ENCODE peak calls at places on chromosomes 6 and 20, in seven cellular contexts. P is transverse colon, Q is Peyer's patch, V is ascending aorta, R is heart right ventricle, G is heart left ventricle, N is brain microvascular endothelial cell. H is an unnamed sample.

GRCh38 chr20:13786143-13786828 is 1.5 kb downstream of the NDUFAF5 start:
- DNase-seq in V (no peak), Q (no peak), G (no peak), P (no peak), R (no peak), N (no peak), H (no peak)

GRCh38 chr6:166026586-166027126 is 141.0 kb downstream of the TBXT start:
- DNase-seq in G (peak), N (no peak), R (peak), P (no peak), Q (no peak), V (no peak), H (peak)

GRCh38 chr20:9068896-9069663 is at the start of gene PLCB4:
- DNase-seq in V (no peak), Q (peak), N (peak), P (peak), R (peak), G (peak), H (peak)

GRCh38 chr6:139881728-139882211 is 507.3 kb upstream of the CITED2 start:
- DNase-seq in R (peak), V (no peak), P (peak), Q (peak), G (no peak), N (peak), H (peak)

GRCh38 chr6:30483677-30484279 is 5.5 kb upstream of the HLA-E start:
- DNase-seq in R (peak), Q (peak), P (no peak), V (no peak), G (no peak), N (peak), H (peak)

GRCh38 chr6:225121-225721 is 67.1 kb upstream of the DUSP22 start:
- DNase-seq in P (no peak), V (no peak), G (peak), N (no peak), R (no peak), Q (peak), H (no peak)

GRCh38 chr6:94052754-94053153 is 633.4 kb upstream of the EPHA7 start:
- DNase-seq in N (peak), Q (no peak), G (no peak), V (no peak), R (no peak), P (no peak), H (peak)

GRCh38 chr20:44970243-44970757 is 4.0 kb downstream of the STK4 start:
- DNase-seq in R (no peak), V (no peak), P (no peak), Q (no peak), G (no peak), N (no peak), H (no peak)

GRCh38 chr20:1895674-1896496 is 678 bp downstream of the SIRPA start:
- DNase-seq in Q (peak), V (no peak), G (peak), N (no peak), R (no peak), P (no peak), H (peak)

GRCh38 chr6:158330016-158330415 is 17.8 kb downstream of the TULP4 start:
- DNase-seq in P (no peak), R (no peak), Q (no peak), N (no peak), G (no peak), V (no peak), H (no peak)

GRCh38 chr6:34531580-34532201 is 24.4 kb downstream of the SPDEF start:
- DNase-seq in R (peak), G (peak), V (peak), Q (no peak), P (no peak), N (peak), H (peak)

GRCh38 chr6:151502499-151502898 is 8.7 kb downstream of the CCDC170 start:
- DNase-seq in N (no peak), Q (no peak), V (no peak), P (no peak), R (no peak), G (no peak), H (peak)

GRCh38 chr6:105429676-105430075 is 26.8 kb upstream of the PREP start:
- DNase-seq in R (no peak), N (no peak), P (no peak), V (no peak), G (no peak), Q (no peak), H (peak)

GRCh38 chr6:77650098-77650663 is 2.7 kb upstream of the MEI4 start:
- DNase-seq in Q (no peak), N (no peak), V (no peak), G (peak), R (peak), P (peak), H (no peak)

GRCh38 chr6:22737331-22737730 is 168.0 kb downstream of the HDGFL1 start:
- DNase-seq in P (peak), N (peak), Q (no peak), R (peak), V (no peak), G (peak), H (peak)

GRCh38 chr6:38755874-38756273 is 40.8 kb downstream of the DNAH8 start:
- DNase-seq in P (no peak), R (no peak), G (no peak), V (no peak), N (no peak), Q (no peak), H (no peak)

GRCh38 chr6:106973018-106973840 is 1.3 kb downstream of the CD24 start:
- DNase-seq in R (no peak), P (peak), V (no peak), N (no peak), G (no peak), Q (peak), H (no peak)

GRCh38 chr6:44917430-44917829 is 410.7 kb upstream of the RUNX2 start:
- DNase-seq in G (no peak), Q (no peak), P (no peak), N (no peak), V (no peak), R (no peak), H (no peak)

GRCh38 chr6:6346427-6346826 is 26.0 kb upstream of the F13A1 start:
- DNase-seq in Q (no peak), R (no peak), G (no peak), V (no peak), N (no peak), P (no peak), H (no peak)

GRCh38 chr6:6352772-6353171 is 32.3 kb upstream of the F13A1 start:
- DNase-seq in Q (no peak), P (no peak), R (no peak), V (no peak), N (no peak), G (no peak), H (no peak)

GRCh38 chr6:6351626-6352025 is 31.2 kb upstream of the F13A1 start:
- DNase-seq in Q (no peak), V (no peak), P (no peak), N (no peak), G (no peak), R (no peak), H (no peak)

DNA sequence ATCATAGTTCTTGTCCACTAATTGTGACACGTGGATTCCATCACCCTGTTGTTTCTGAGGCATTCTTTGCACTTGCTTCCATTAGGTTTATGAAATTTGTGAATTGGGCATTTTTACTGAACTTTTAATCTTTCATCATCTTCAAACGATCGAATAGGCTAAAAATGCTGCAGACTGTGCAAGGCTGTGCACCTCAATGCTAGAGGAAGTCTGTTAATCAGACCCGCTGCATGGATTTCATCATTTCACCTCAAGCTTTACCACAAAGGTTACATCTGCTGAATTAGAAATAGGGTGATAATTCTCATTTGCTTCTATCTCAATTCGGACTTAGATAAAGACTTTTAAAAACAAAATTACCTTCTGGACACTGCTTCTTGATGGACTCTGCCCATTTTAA is 27.8 kb upstream of the F13A1 start:
- DNase-seq in V (no peak), R (no peak), Q (no peak), G (no peak), P (no peak), N (no peak), H (no peak)
- H3K4me3 ChIP-seq in V (no peak), R (no peak), Q (no peak), G (no peak), P (no peak), N (no peak), H (no peak)

DNA sequence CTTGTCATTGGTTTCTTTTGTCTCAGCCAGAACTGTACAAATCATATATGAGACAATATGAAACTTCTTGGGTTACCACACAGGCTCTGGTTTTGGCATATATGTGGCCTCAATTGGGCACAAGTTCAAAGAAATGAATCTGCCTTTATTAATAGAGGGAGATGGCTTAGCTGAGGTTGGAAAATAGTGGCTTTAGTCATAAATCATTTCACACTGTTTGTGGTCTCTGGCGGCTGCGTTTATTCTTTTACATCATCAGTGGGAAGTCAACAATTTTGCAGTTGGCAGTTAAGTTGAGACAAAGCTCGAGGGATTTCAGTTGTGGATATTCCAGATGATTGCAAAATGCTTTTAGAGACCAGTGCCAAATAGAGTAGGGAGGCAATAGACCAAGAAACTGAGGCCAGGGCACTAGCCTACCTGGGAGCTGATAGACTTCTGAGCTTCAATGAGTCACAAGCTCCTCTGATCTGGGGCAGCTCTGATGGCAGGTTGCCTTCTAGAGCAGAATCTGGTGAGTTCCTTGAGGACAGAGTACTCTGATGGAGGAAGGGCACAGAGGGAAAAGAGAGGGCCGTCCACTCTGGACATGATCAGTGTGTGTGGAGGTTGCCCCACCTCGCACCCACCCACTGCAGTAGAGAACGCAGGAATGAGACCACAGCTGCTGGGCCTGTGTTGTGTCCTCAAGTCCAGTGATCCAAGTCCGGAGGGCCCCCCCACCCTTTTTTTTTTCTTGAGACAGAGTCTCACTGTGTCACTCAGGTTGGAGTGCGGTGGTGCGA is 73.5 kb downstream of the ARMC2 start:
- DNase-seq in V (no peak), R (no peak), N (no peak), G (no peak), P (no peak), Q (no peak), H (peak)
- TF ChIP-seq CTCF in V (no peak), R (no peak), N (no peak), G (no peak), P (no peak), Q (no peak), H (no peak)

GRCh38 chr6:41892921-41893564 is 2.1 kb downstream of the USP49 start:
- DNase-seq in G (no peak), V (no peak), Q (no peak), N (no peak), R (no peak), P (no peak), H (no peak)
- H3K4me3 ChIP-seq in G (no peak), V (no peak), Q (no peak), N (no peak), R (no peak), P (no peak), H (no peak)

DNA sequence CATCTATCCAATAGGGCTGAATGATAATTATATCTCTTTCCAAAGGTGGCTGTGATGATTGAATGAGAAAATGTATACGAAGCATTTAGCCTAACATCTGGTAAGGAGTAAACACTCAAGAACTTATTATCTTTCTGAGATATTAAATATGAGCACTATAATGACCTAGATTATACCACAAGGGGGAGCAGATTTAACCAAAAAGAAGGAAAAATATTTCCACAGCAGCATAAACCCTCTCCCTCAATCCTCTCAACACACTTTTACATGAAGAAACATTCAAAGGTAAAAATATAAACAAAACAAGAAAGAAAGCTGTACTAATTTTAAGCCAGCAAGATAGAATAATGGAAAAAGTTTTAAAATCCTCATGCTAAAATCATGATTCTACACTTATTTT is 68.4 kb downstream of the SHPRH start:
- DNase-seq in G (no peak), Q (no peak), N (no peak), P (no peak), V (no peak), R (no peak), H (peak)
- TF ChIP-seq CTCF in G (no peak), Q (peak), N (no peak), P (no peak), V (no peak), R (peak), H (peak)

DNA sequence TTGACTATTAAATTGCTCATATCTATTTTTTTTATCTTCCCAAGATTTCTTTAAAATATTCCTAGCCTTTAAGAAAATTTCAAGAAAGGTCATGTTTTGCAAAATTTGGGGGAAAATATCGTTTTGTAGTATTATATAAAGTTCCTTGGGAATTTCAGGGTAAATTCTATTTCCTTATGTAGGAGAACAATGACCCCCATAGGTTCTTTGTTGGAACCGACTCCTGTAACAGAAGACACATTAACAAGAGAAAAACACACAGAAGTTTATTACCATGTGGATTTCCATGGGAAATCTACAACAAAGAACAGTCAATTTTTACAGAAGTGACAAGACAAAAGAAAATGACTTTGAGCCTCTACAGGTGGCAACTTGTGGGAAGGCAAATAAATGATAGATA is 68.1 kb downstream of the ADGB start:
- DNase-seq in G (no peak), V (no peak), N (no peak), R (no peak), P (no peak), Q (no peak), H (no peak)
- H3K4me3 ChIP-seq in G (no peak), V (no peak), N (no peak), R (no peak), P (no peak), Q (no peak), H (no peak)

GRCh38 chr6:156943167-156943566 is 166.0 kb downstream of the ARID1B start:
- DNase-seq in P (no peak), R (no peak), N (no peak), Q (no peak), G (no peak), V (no peak), H (peak)
- TF ChIP-seq CTCF in P (no peak), R (no peak), N (peak), Q (peak), G (no peak), V (no peak), H (no peak)

GRCh38 chr20:62312662-62312977 is 9.8 kb downstream of the ADRM1 start:
- DNase-seq in R (no peak), N (no peak), P (no peak), Q (no peak), V (no peak), G (no peak), H (no peak)
- H3K4me3 ChIP-seq in R (no peak), N (no peak), P (no peak), Q (no peak), V (no peak), G (no peak), H (no peak)

DNA sequence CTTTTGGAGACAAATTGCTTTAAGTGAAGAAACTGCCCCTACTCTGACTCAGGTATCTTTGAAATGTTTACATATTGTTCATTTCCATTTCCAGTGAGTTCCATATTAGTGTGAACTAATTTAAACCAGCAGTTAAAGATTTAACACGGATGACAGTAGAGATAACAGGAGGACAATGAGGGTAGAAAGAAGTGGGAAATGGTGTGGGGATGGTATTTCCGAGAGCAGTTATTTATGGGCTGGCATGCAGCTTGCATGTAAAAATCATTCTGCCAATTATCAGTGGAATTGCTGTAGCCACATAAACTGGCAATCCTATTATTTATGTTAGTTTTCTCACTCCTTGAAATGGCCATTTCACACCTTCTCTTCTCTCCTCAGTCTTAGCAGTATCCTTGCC is 8.6 kb upstream of the ADGRF5 start:
- DNase-seq in G (no peak), N (no peak), V (no peak), P (no peak), R (no peak), Q (no peak), H (no peak)
- TF ChIP-seq CTCF in G (no peak), N (no peak), V (no peak), P (no peak), R (no peak), Q (no peak), H (no peak)

DNA sequence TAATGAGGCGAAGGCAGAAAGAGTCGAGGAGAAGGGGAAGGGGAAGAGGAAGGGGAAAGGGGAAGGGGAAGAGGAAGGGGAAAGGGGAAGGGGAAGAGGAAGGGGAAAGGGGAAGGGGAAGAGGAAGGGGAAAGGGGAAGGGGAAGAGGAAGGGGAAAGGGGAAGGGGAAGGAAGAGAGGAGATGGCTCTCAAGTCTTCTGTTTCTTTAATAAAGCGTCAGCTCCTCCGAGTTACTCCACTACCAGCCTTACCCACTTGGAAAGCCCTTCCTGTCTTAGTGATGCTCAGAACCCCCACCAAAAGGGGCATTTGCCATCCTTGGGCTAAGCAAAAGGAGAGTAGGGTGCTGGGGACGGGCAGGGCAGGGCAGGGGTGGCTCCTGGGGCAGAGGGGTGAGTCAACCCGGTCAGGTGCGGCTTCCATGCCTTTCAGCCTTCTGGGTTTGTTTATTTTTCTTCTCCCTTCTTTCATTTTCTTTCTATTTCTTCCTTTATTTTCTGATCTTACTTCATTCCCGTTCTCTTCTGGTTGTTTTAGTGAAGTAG is 476 bp upstream of the CLIC5 start:
- DNase-seq in R (no peak), P (peak), V (no peak), Q (no peak), G (no peak), N (no peak), H (no peak)
- H3K4me3 ChIP-seq in R (peak), P (peak), V (peak), Q (peak), G (peak), N (no peak), H (no peak)

GRCh38 chr6:42996513-42996912 is 12.1 kb downstream of the PPP2R5D start:
- DNase-seq in Q (no peak), N (no peak), P (no peak), R (no peak), G (no peak), V (no peak), H (no peak)
- TF ChIP-seq CTCF in Q (no peak), N (no peak), P (no peak), R (no peak), G (no peak), V (no peak), H (peak)